ENCODE peak calls at places on chromosomes 13 and 19, in four cellular contexts. Z is K562, W is GM12878, Y is A549. D is an unnamed sample.

GRCh38 chr13:51583875-51584730 is at the start of gene WDFY2:
- DNase-seq in Z (peak; percentile 93), W (peak; percentile 99), Y (peak; percentile 99), D (peak; percentile 99)

GRCh38 chr13:39415403-39415802 is 187.6 kb downstream of the LHFPL6 start:
- DNase-seq in W (no peak), Z (no peak), Y (peak; percentile 24), D (no peak)

GRCh38 chr13:74134226-74134776 is at the start of gene KLF12:
- DNase-seq in Z (peak; percentile 39), Y (peak; percentile 84), W (peak; percentile 69), D (peak; percentile 59)

GRCh38 chr13:44969858-44970484 is 19.3 kb downstream of the NUFIP1 start:
- DNase-seq in Y (peak; percentile 35), Z (peak; percentile 14), W (no peak), D (peak; percentile 49)

GRCh38 chr19:19482785-19483625 is 32.3 kb downstream of the TSSK6 start:
- DNase-seq in W (no peak), Y (no peak), Z (no peak), D (no peak)

GRCh38 chr19:12484011-12484370 is 625 bp downstream of the ZNF709 start:
- DNase-seq in W (no peak), Y (no peak), Z (no peak), D (no peak)

GRCh38 chr13:72849571-72849970 is 67.6 kb downstream of the PIBF1 start:
- DNase-seq in Z (no peak), Y (no peak), W (no peak), D (no peak)

GRCh38 chr19:7078007-7078406 is 8.5 kb downstream of the ZNF557 start:
- DNase-seq in Z (no peak), W (no peak), Y (peak; percentile 33), D (no peak)

GRCh38 chr19:39765091-39766076 is 13.3 kb upstream of the LEUTX start:
- DNase-seq in Z (peak; percentile 30), W (no peak), Y (peak; percentile 82), D (peak; percentile 48)

GRCh38 chr13:91236942-91237341 is 110.5 kb upstream of the MIR17HG start:
- DNase-seq in Z (no peak), W (no peak), Y (no peak), D (no peak)

GRCh38 chr19:858868-859843 is at the start of gene CFD:
- DNase-seq in Z (peak; percentile 45), W (no peak), Y (no peak), D (no peak)

GRCh38 chr13:83498486-83499190 is 383.6 kb downstream of the SLITRK1 start:
- DNase-seq in Y (peak; percentile 64), W (no peak), Z (no peak), D (no peak)

GRCh38 chr19:46031781-46032596 is 8.8 kb downstream of the IGFL4 start:
- DNase-seq in Y (no peak), W (no peak), Z (no peak), D (no peak)

GRCh38 chr19:27752530-27753184 is 1460.3 kb downstream of the UQCRFS1 start:
- DNase-seq in Z (no peak), Y (no peak), W (no peak), D (no peak)

GRCh38 chr19:8526345-8527062 is 12.5 kb upstream of the ZNF414 start:
- DNase-seq in Y (peak; percentile 86), Z (peak; percentile 84), W (no peak), D (peak; percentile 87)

GRCh38 chr19:1446713-1447564 is 3.0 kb upstream of the APC2 start:
- DNase-seq in Z (peak; percentile 48), Y (no peak), W (no peak), D (no peak)

GRCh38 chr19:45958763-45959516 is 14.7 kb downstream of the NOVA2 start:
- DNase-seq in Z (no peak), Y (no peak), W (no peak), D (no peak)

GRCh38 chr19:44819246-44819832 is 10.4 kb downstream of the BCAM start:
- DNase-seq in W (no peak), Z (peak; percentile 8), Y (no peak), D (no peak)

GRCh38 chr19:41218615-41219507 is at the start of gene AXL:
- DNase-seq in Y (peak; percentile 90), W (no peak), Z (no peak), D (peak; percentile 25)

GRCh38 chr13:91406619-91407018 is 8.2 kb downstream of the GPC5 start:
- DNase-seq in Y (peak; percentile 23), Z (peak; percentile 83), W (no peak), D (peak; percentile 79)

GRCh38 chr19:3386447-3387234 is 20.3 kb downstream of the NFIC start:
- DNase-seq in Y (no peak), W (no peak), Z (no peak), D (no peak)

GRCh38 chr19:5282926-5283325 is 57.7 kb downstream of the PTPRS start:
- DNase-seq in Y (no peak), W (no peak), Z (no peak), D (no peak)

DNA sequence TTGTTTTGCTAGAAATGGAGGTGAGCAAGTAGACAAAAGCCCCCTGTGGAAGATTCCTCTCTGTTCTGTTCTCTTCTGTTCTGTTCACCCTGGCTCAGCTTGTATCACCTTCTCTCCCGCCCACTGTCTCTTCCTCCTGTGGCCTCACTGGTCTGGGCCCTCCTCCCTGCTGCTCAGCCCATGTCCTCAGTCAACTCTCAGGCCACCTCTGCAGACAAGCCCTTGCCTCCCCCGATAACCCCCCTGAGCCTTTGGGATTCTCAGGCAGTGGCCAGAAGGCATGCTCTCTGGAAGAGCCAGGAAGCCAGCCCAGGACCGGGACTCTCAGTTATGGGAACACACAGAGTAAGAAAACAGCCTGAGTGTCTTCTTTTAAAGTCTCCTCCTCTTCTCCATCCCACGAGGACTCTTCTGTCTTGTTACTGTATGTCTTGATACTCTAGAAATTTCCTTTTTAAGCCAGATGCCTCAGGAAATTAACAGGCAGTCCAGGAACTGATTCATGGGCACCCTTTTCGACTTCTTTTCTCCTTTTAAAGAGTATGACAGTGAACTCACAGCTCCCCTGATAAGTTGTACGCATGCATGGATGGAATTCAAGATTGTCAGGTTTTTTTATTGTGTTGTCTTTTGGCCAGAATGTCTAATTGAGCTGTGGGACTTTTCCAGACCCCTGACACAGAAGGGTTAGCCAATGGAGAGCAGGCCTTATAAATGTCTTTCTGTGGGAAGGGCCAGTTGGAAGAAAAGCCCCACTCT is 33.7 kb downstream of the SHISA2 start:
- DNase-seq in W (no peak), Y (no peak), Z (no peak), D (no peak)
- TF ChIP-seq BHLHE40 in W (no peak), Y (no peak), Z (no peak), D (no peak)

GRCh38 chr13:23411706-23412105 is 21.8 kb downstream of the SACS start:
- DNase-seq in W (no peak), Z (no peak), Y (no peak), D (no peak)

GRCh38 chr13:23414682-23415081 is 18.8 kb downstream of the SACS start:
- DNase-seq in W (no peak), Y (no peak), Z (no peak), D (no peak)

GRCh38 chr13:23407996-23408395 is 25.5 kb downstream of the SACS start:
- DNase-seq in Z (no peak), Y (no peak), W (no peak), D (no peak)

DNA sequence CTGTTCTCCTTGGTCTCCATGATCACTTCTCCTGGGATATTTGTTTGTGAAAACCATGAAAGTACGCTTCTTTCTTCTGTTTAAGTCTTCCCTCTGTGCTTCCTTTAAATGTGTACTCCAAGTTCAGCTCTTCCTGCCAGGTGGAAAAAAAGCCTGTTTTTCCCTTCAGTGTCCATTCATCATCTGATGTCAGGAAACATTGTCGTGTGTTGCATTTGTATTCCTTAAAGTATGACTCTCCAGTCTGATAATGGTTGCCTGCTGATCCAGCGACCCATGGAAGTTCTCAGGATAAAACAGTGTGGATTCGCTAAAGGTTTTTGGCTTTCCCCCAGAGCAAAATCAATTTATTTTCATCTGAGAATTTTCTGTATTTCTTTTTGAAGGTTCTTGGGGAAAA is 22.3 kb downstream of the SACS start:
- DNase-seq in Y (no peak), Z (no peak), W (no peak), D (no peak)
- TF ChIP-seq MAX in Y (no peak), Z (no peak), W (no peak), D (no peak)

GRCh38 chr13:42420304-42420703 is 148.4 kb downstream of the AKAP11 start:
- DNase-seq in Z (no peak), W (peak; percentile 68), Y (no peak), D (no peak)
- TF ChIP-seq HDAC2 in Z (no peak), W (no peak), Y (no peak), D (no peak)

GRCh38 chr19:38337360-38337653 is 1.7 kb downstream of the CATSPERG start:
- DNase-seq in Z (no peak), Y (no peak), W (no peak), D (peak; percentile 14)
- TF ChIP-seq BHLHE40 in Z (no peak), Y (no peak), W (no peak), D (no peak)

DNA sequence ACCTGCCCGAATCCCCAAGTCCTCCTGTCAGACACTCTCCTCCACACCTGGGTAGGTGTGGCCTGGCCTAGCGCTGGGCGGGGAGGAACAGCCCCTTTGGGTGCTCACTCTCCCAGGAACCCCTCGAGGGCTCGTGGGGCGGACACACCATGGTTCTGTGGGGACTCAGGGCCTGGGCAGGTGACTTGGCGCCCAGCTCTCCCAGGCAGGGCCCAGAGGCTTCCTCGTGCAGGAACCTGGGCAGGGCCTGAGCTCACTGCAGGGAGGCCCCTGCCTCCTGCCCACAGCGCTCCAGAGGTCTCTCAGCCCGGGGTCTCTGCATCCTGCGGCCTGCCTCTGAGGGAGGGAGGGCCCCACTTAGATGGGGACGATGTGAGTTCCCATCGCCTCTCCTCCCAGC is 11.9 kb downstream of the LSM4 start:
- DNase-seq in Z (no peak), W (no peak), Y (no peak), D (no peak)
- TF ChIP-seq MAX in Z (no peak), W (no peak), Y (no peak), D (no peak)

GRCh38 chr13:21734961-21735360 is 64.1 kb downstream of the FGF9 start:
- DNase-seq in Y (no peak), Z (no peak), W (no peak), D (no peak)

GRCh38 chr13:21735621-21736401 is 64.9 kb downstream of the FGF9 start:
- DNase-seq in W (no peak), Z (no peak), Y (no peak), D (no peak)

GRCh38 chr13:21733475-21734311 is 62.8 kb downstream of the FGF9 start:
- DNase-seq in Y (no peak), Z (no peak), W (no peak), D (no peak)

DNA sequence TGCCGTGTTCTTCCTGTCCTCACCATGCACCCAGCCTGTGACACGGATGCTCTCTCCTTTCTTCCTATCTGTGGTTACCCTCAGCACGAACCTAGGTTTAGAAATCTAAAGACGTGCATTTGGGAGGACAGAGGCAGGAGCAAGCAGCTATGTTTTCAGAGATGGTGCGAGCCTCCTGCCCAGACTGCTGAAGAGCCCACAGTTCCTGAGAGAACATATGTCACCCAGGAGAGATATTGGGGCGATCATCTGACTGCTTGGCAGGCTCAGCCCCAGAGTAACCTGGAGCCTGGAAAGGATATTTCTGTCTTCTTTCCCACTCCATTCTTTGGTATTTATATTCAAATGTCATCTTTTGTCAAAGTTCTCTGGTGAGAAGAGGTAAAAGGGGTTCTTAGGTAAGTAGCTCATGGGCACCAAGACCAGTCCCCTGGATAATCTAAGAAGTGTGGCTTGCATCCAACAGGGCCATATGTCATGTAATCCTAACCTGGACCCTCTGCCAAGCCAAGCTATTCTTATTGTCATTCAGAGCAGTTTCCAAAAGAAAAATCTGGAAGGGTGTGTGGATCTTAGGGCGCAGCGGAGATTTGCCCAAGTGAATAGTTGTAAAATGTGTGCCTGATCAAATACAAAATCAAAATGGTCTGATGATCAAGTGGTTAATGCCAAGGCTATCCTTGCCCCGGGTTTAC is 59.5 kb downstream of the FGF9 start:
- DNase-seq in Z (no peak), Y (no peak), W (no peak), D (no peak)
- TF ChIP-seq HDAC2 in Z (no peak), Y (no peak), W (no peak), D (no peak)

GRCh38 chr13:19266979-19267378 is 85.4 kb upstream of the TUBA3C start:
- DNase-seq in Z (no peak), Y (no peak), W (no peak), D (no peak)
- TF ChIP-seq BHLHE40 in Z (no peak), Y (no peak), W (no peak), D (no peak)